ENCODE peak calls at places on chromosome 15, in eight cellular contexts. R, F, D, K, G, Y, Q and U are unnamed samples.

GRCh38 chr15:67521770-67522568 is 1.0 kb downstream of the C15orf61 start:
- DNase-seq in F (no peak), G (no peak), D (no peak), R (peak), K (no peak), Q (no peak), Y (no peak), U (no peak)

GRCh38 chr15:89299896-89300295 is 34.7 kb downstream of the POLG start:
- DNase-seq in Q (no peak), D (peak), G (no peak), K (no peak), R (peak), F (no peak), Y (no peak), U (no peak)

GRCh38 chr15:55108858-55109518 is 87.8 kb downstream of the RSL24D1 start:
- DNase-seq in R (peak), K (peak), Y (peak), D (no peak), F (peak), G (no peak), Q (peak), U (peak)

GRCh38 chr15:29420188-29420587 is 150.6 kb upstream of the NSMCE3 start:
- DNase-seq in Y (no peak), G (no peak), Q (no peak), D (no peak), R (no peak), F (peak), K (no peak), U (no peak)

GRCh38 chr15:22979699-22980188 is 424 bp downstream of the CYFIP1 start:
- DNase-seq in K (no peak), Q (no peak), D (no peak), Y (peak), G (no peak), R (peak), F (peak), U (no peak)

GRCh38 chr15:57468486-57468885 is 92.2 kb downstream of the CGNL1 start:
- DNase-seq in Q (no peak), D (no peak), K (no peak), F (no peak), Y (no peak), R (no peak), G (no peak), U (no peak)

GRCh38 chr15:71114887-71115566 is at the start of gene THSD4:
- DNase-seq in R (peak), G (no peak), D (no peak), F (peak), Y (peak), K (peak), Q (peak), U (no peak)

GRCh38 chr15:67186226-67186649 is 68.2 kb downstream of the AAGAB start:
- DNase-seq in Q (no peak), K (no peak), G (no peak), R (peak), D (no peak), F (no peak), Y (no peak), U (no peak)

GRCh38 chr15:34609658-34610057 is 26.2 kb upstream of the GOLGA8B start:
- DNase-seq in Y (no peak), G (no peak), Q (no peak), K (no peak), D (no peak), F (no peak), R (no peak), U (no peak)

GRCh38 chr15:38531509-38531908 is 33.1 kb downstream of the RASGRP1 start:
- DNase-seq in G (no peak), Y (no peak), R (peak), Q (no peak), K (no peak), D (no peak), F (no peak), U (peak)

GRCh38 chr15:65920121-65920520 is 50.8 kb downstream of the RAB11A start:
- DNase-seq in F (no peak), G (no peak), Q (no peak), Y (no peak), D (no peak), K (no peak), R (no peak), U (no peak)

GRCh38 chr15:79682285-79682684 is 214.5 kb downstream of the MTHFS start:
- DNase-seq in K (no peak), Y (no peak), G (peak), D (peak), Q (no peak), F (no peak), R (peak), U (no peak)

GRCh38 chr15:71651750-71652186 is 158.6 kb upstream of the NR2E3 start:
- DNase-seq in R (peak), K (no peak), F (peak), D (peak), Q (peak), Y (no peak), G (no peak), U (peak)

GRCh38 chr15:74311734-74312444 is 55.6 kb downstream of the CYP11A1 start:
- DNase-seq in Y (no peak), F (peak), D (no peak), Q (no peak), K (no peak), G (no peak), R (peak), U (no peak)

GRCh38 chr15:58957101-58957973 is 23.9 kb upstream of the SLTM start:
- DNase-seq in K (no peak), Q (no peak), F (peak), G (no peak), Y (no peak), R (peak), D (no peak), U (no peak)

GRCh38 chr15:56802164-56802563 is 68.9 kb upstream of the ZNF280D start:
- DNase-seq in Y (no peak), R (no peak), F (no peak), D (no peak), Q (no peak), K (no peak), G (no peak), U (no peak)

GRCh38 chr15:70713547-70714414 is 49.6 kb downstream of the UACA start:
- DNase-seq in Y (no peak), Q (no peak), F (peak), G (no peak), D (no peak), R (peak), K (no peak), U (peak)

GRCh38 chr15:99509686-99510461 is 55.9 kb upstream of the MEF2A start:
- DNase-seq in Q (no peak), Y (peak), R (peak), D (no peak), G (no peak), K (no peak), F (no peak), U (no peak)

GRCh38 chr15:44038801-44039200 is 156.3 kb downstream of the FRMD5 start:
- DNase-seq in K (no peak), F (peak), Y (no peak), R (no peak), Q (no peak), G (no peak), D (no peak), U (peak)

GRCh38 chr15:81050806-81051205 is 50.1 kb downstream of the TLNRD1 start:
- DNase-seq in Q (no peak), K (no peak), R (no peak), D (no peak), Y (no peak), F (no peak), G (no peak), U (no peak)

GRCh38 chr15:69314174-69314573 is 15.5 kb downstream of the PAQR5 start:
- DNase-seq in R (no peak), Y (no peak), F (no peak), G (no peak), D (no peak), K (no peak), Q (no peak), U (no peak)

GRCh38 chr15:70348581-70349344 is 251.0 kb upstream of the TLE3 start:
- DNase-seq in K (peak), G (no peak), Q (peak), R (peak), D (no peak), F (no peak), Y (no peak), U (no peak)

GRCh38 chr15:76107169-76107568 is 47.4 kb downstream of the TMEM266 start:
- DNase-seq in D (no peak), F (no peak), K (no peak), G (no peak), R (no peak), Y (no peak), Q (peak), U (no peak)

GRCh38 chr15:52730594-52730993 is 51.4 kb upstream of the ATOSA start:
- DNase-seq in Y (no peak), D (no peak), K (no peak), Q (no peak), R (no peak), G (no peak), F (no peak), U (no peak)
- H3K4me3 ChIP-seq in Y (no peak), D (no peak), K (no peak), Q (no peak), R (no peak), G (no peak), F (no peak), U (no peak)

DNA sequence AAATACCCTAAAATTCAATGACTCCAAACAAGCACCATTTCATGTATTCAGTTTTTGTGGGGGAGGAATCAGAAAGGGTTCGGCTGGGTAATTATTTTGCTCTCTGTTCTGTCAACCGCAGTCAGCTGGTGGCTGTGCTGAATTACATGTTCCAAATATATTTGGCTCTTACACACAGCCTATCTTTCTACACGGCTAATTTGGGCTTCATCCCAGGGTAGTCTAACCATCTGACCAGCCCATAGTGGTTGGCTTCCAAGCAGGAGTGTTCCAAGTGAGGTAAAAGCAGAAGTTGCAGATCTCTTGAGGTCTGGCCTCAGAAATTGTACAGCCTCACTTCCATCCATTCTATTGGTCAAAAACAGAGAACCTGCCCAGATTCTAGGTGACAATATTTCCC is 760.8 kb upstream of the SEMA6D start:
- DNase-seq in G (no peak), R (no peak), F (no peak), Y (no peak), D (no peak), K (no peak), Q (no peak), U (no peak)
- TF ChIP-seq CTCF in G (no peak), R (no peak), F (no peak), Y (no peak), D (no peak), K (no peak), Q (no peak), U (no peak)

GRCh38 chr15:48643236-48643635 is 2.3 kb downstream of the FBN1 start:
- DNase-seq in R (no peak), K (no peak), D (no peak), F (no peak), G (no peak), Q (no peak), Y (no peak), U (no peak)
- H3K4me3 ChIP-seq in R (peak), K (peak), D (peak), F (peak), G (peak), Q (no peak), Y (no peak), U (peak)

DNA sequence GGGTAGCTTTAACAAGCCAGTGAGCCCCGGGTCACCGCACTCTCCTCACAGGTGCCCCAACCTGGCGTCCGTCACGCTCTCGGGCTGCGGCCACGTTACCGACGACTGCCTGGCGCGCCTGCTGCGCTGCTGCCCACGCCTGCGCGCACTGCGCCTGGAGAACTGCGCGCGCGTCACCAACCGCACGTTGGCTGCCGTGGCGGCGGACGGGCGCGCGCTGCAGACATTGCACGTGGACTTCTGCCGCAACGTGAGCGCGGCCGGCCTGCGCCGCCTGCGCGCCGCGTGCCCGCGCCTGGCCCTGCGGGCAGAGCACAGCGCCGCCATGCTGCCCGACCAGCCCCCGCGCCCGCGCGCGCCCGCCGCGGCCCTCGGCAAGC is 3.4 kb downstream of the FBXL22 start:
- DNase-seq in D (peak), R (peak), F (peak), Y (peak), G (peak), Q (peak), K (peak), U (no peak)
- TF ChIP-seq CTCF in D (no peak), R (no peak), F (no peak), Y (no peak), G (no peak), Q (no peak), K (no peak), U (no peak)